ENCODE peak calls at places on chromosomes 11 and 22, in seven cellular contexts. One of them, this sample, is unnamed.

GRCh38 chr11:128481135-128481534 is 106.2 kb downstream of the ETS1 start:
- DNase-seq in kidney: no peak
- DNase-seq in WERI-Rb-1: no peak
- DNase-seq in endodermal cell: no peak
- DNase-seq in neural progenitor cell: no peak
- DNase-seq in SK-N-SH: no peak
- DNase-seq in spleen: no peak
- DNase-seq in this sample: no peak

GRCh38 chr11:28393348-28393747 is 285.2 kb downstream of the METTL15 start:
- DNase-seq in spleen: no peak
- DNase-seq in SK-N-SH: no peak
- DNase-seq in neural progenitor cell: no peak
- DNase-seq in kidney: no peak
- DNase-seq in WERI-Rb-1: no peak
- DNase-seq in endodermal cell: no peak
- DNase-seq in this sample: no peak

GRCh38 chr11:7606496-7606895 is 66.8 kb downstream of the CYB5R2 start:
- DNase-seq in neural progenitor cell: no peak
- DNase-seq in spleen: no peak
- DNase-seq in endodermal cell: no peak
- DNase-seq in SK-N-SH: no peak
- DNase-seq in kidney: no peak
- DNase-seq in WERI-Rb-1: no peak
- DNase-seq in this sample: no peak

GRCh38 chr22:41204992-41205900 is at the start of gene L3MBTL2:
- DNase-seq in endodermal cell: peak; percentile 100
- DNase-seq in SK-N-SH: peak; percentile 90
- DNase-seq in WERI-Rb-1: peak; percentile 98
- DNase-seq in spleen: peak; percentile 99
- DNase-seq in neural progenitor cell: peak; percentile 99
- DNase-seq in kidney: peak; percentile 99
- DNase-seq in this sample: peak; percentile 99

GRCh38 chr11:117993988-117994741 is 8.0 kb downstream of the IL10RA start:
- DNase-seq in kidney: no peak
- DNase-seq in SK-N-SH: no peak
- DNase-seq in endodermal cell: no peak
- DNase-seq in WERI-Rb-1: no peak
- DNase-seq in spleen: peak; percentile 72
- DNase-seq in neural progenitor cell: no peak
- DNase-seq in this sample: no peak

GRCh38 chr11:95108159-95108611 is 18.5 kb downstream of the ENDOD1 start:
- DNase-seq in WERI-Rb-1: no peak
- DNase-seq in SK-N-SH: no peak
- DNase-seq in kidney: peak; percentile 78
- DNase-seq in spleen: peak; percentile 81
- DNase-seq in neural progenitor cell: peak; percentile 5
- DNase-seq in endodermal cell: peak; percentile 56
- DNase-seq in this sample: peak; percentile 40

GRCh38 chr22:28279888-28280287 is 360.8 kb upstream of the PITPNB start:
- DNase-seq in endodermal cell: no peak
- DNase-seq in WERI-Rb-1: no peak
- DNase-seq in spleen: no peak
- DNase-seq in SK-N-SH: no peak
- DNase-seq in kidney: no peak
- DNase-seq in neural progenitor cell: no peak
- DNase-seq in this sample: no peak

GRCh38 chr22:46149493-46149997 is 781 bp upstream of the PPARA start:
- DNase-seq in kidney: peak; percentile 91
- DNase-seq in spleen: peak; percentile 89
- DNase-seq in endodermal cell: peak; percentile 83
- DNase-seq in neural progenitor cell: peak; percentile 78
- DNase-seq in SK-N-SH: no peak
- DNase-seq in WERI-Rb-1: peak; percentile 66
- DNase-seq in this sample: peak; percentile 13

GRCh38 chr11:63560506-63561179 is 2.5 kb downstream of the PLAAT2 start:
- DNase-seq in kidney: peak; percentile 87
- DNase-seq in WERI-Rb-1: no peak
- DNase-seq in neural progenitor cell: no peak
- DNase-seq in endodermal cell: no peak
- DNase-seq in SK-N-SH: no peak
- DNase-seq in spleen: no peak
- DNase-seq in this sample: no peak

GRCh38 chr11:84498016-84498415 is 1129.1 kb downstream of the DLG2 start:
- DNase-seq in spleen: no peak
- DNase-seq in WERI-Rb-1: no peak
- DNase-seq in SK-N-SH: no peak
- DNase-seq in neural progenitor cell: no peak
- DNase-seq in endodermal cell: no peak
- DNase-seq in kidney: peak; percentile 60
- DNase-seq in this sample: no peak

GRCh38 chr11:118615282-118615979 is 8.0 kb downstream of the PHLDB1 start:
- DNase-seq in endodermal cell: peak; percentile 96
- DNase-seq in WERI-Rb-1: no peak
- DNase-seq in spleen: peak; percentile 17
- DNase-seq in SK-N-SH: no peak
- DNase-seq in kidney: peak; percentile 53
- DNase-seq in neural progenitor cell: peak; percentile 90
- DNase-seq in this sample: peak; percentile 98

GRCh38 chr22:38465673-38466490 is 2.0 kb upstream of the KDELR3 start:
- DNase-seq in spleen: peak; percentile 46
- DNase-seq in endodermal cell: peak; percentile 65
- DNase-seq in kidney: peak; percentile 69
- DNase-seq in SK-N-SH: no peak
- DNase-seq in WERI-Rb-1: no peak
- DNase-seq in neural progenitor cell: no peak
- DNase-seq in this sample: no peak

GRCh38 chr11:95088946-95089619 is 563 bp upstream of the ENDOD1 start:
- DNase-seq in WERI-Rb-1: no peak
- DNase-seq in spleen: no peak
- DNase-seq in kidney: no peak
- DNase-seq in endodermal cell: no peak
- DNase-seq in neural progenitor cell: no peak
- DNase-seq in SK-N-SH: no peak
- DNase-seq in this sample: no peak

GRCh38 chr11:46278387-46279173 is 1.1 kb downstream of the CREB3L1 start:
- DNase-seq in spleen: no peak
- DNase-seq in endodermal cell: peak; percentile 91
- DNase-seq in neural progenitor cell: peak; percentile 78
- DNase-seq in SK-N-SH: peak; percentile 77
- DNase-seq in kidney: peak; percentile 80
- DNase-seq in WERI-Rb-1: peak; percentile 72
- DNase-seq in this sample: peak; percentile 79

GRCh38 chr11:46279393-46280099 is 2.1 kb downstream of the CREB3L1 start:
- DNase-seq in WERI-Rb-1: no peak
- DNase-seq in spleen: no peak
- DNase-seq in kidney: peak; percentile 82
- DNase-seq in endodermal cell: no peak
- DNase-seq in SK-N-SH: peak; percentile 55
- DNase-seq in neural progenitor cell: peak; percentile 49
- DNase-seq in this sample: no peak

GRCh38 chr11:46285173-46285572 is 7.7 kb downstream of the CREB3L1 start:
- DNase-seq in SK-N-SH: no peak
- DNase-seq in neural progenitor cell: no peak
- DNase-seq in WERI-Rb-1: no peak
- DNase-seq in kidney: no peak
- DNase-seq in spleen: no peak
- DNase-seq in endodermal cell: no peak
- DNase-seq in this sample: no peak

GRCh38 chr11:46277623-46278386 is at the start of gene CREB3L1:
- DNase-seq in SK-N-SH: peak; percentile 79
- DNase-seq in neural progenitor cell: peak; percentile 59
- DNase-seq in endodermal cell: peak; percentile 85
- DNase-seq in spleen: no peak
- DNase-seq in WERI-Rb-1: no peak
- DNase-seq in kidney: peak; percentile 73
- DNase-seq in this sample: no peak

GRCh38 chr11:46281374-46281831 is 3.9 kb downstream of the CREB3L1 start:
- DNase-seq in SK-N-SH: no peak
- DNase-seq in neural progenitor cell: peak; percentile 59
- DNase-seq in spleen: no peak
- DNase-seq in kidney: peak; percentile 64
- DNase-seq in WERI-Rb-1: no peak
- DNase-seq in endodermal cell: peak; percentile 70
- DNase-seq in this sample: peak; percentile 46
- H3K27ac ChIP-seq in SK-N-SH: peak overlapping the region; percentile 28
- H3K27ac ChIP-seq in neural progenitor cell: no peak overlapping the region
- H3K27ac ChIP-seq in spleen: no peak overlapping the region
- H3K27ac ChIP-seq in kidney: no peak overlapping the region
- H3K27ac ChIP-seq in WERI-Rb-1: no peak overlapping the region
- H3K27ac ChIP-seq in endodermal cell: no peak overlapping the region
- H3K27ac ChIP-seq in this sample: no peak overlapping the region

GRCh38 chr11:66904981-66905521 is 48.2 kb downstream of the LRFN4 start:
- DNase-seq in SK-N-SH: peak; percentile 9
- DNase-seq in spleen: no peak
- DNase-seq in endodermal cell: no peak
- DNase-seq in WERI-Rb-1: no peak
- DNase-seq in neural progenitor cell: no peak
- DNase-seq in kidney: no peak
- DNase-seq in this sample: no peak

GRCh38 chr11:66904561-66904960 is 47.7 kb downstream of the LRFN4 start:
- DNase-seq in neural progenitor cell: no peak
- DNase-seq in spleen: no peak
- DNase-seq in kidney: no peak
- DNase-seq in WERI-Rb-1: no peak
- DNase-seq in endodermal cell: no peak
- DNase-seq in SK-N-SH: peak; percentile 7
- DNase-seq in this sample: no peak

GRCh38 chr11:66905631-66906030 is 48.8 kb downstream of the LRFN4 start:
- DNase-seq in kidney: no peak
- DNase-seq in endodermal cell: no peak
- DNase-seq in neural progenitor cell: no peak
- DNase-seq in spleen: no peak
- DNase-seq in SK-N-SH: peak; percentile 6
- DNase-seq in WERI-Rb-1: no peak
- DNase-seq in this sample: no peak

GRCh38 chr11:66902486-66903177 is 45.8 kb downstream of the LRFN4 start:
- DNase-seq in kidney: peak; percentile 54
- DNase-seq in neural progenitor cell: no peak
- DNase-seq in endodermal cell: no peak
- DNase-seq in WERI-Rb-1: no peak
- DNase-seq in SK-N-SH: peak; percentile 8
- DNase-seq in spleen: no peak
- DNase-seq in this sample: no peak

DNA sequence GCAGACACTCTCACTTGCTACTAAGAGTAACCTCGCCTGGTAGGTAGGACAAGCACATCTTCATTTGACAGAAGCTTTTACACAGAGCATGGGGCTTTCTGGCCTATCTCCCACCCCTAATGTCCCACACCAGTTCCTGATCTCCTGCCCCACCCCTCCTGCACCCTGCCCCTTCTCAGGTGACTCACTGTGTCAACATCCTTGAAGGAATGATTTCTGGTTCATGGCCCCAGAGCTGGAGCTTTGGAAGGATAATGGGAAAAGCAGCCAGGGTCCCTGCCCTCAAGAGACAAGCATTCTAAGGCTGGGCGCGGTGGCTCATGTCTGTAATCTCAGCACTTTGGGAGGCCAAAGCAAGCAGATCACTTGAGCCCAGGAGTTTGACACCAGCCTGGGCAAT is 47.2 kb downstream of the LRFN4 start:
- DNase-seq in SK-N-SH: peak; percentile 6
- DNase-seq in endodermal cell: no peak
- DNase-seq in WERI-Rb-1: no peak
- DNase-seq in spleen: no peak
- DNase-seq in neural progenitor cell: no peak
- DNase-seq in kidney: peak; percentile 8
- DNase-seq in this sample: peak; percentile 50
- H3K27ac ChIP-seq in SK-N-SH: no peak overlapping the region
- H3K27ac ChIP-seq in endodermal cell: no peak overlapping the region
- H3K27ac ChIP-seq in WERI-Rb-1: no peak overlapping the region
- H3K27ac ChIP-seq in spleen: no peak overlapping the region
- H3K27ac ChIP-seq in neural progenitor cell: no peak overlapping the region
- H3K27ac ChIP-seq in kidney: no peak overlapping the region
- H3K27ac ChIP-seq in this sample: no peak overlapping the region

GRCh38 chr11:61598383-61598782 is 17.5 kb upstream of the SYT7 start:
- DNase-seq in WERI-Rb-1: no peak
- DNase-seq in spleen: no peak
- DNase-seq in endodermal cell: no peak
- DNase-seq in SK-N-SH: no peak
- DNase-seq in neural progenitor cell: no peak
- DNase-seq in kidney: no peak
- DNase-seq in this sample: no peak

GRCh38 chr11:61601512-61601911 is 20.6 kb upstream of the SYT7 start:
- DNase-seq in neural progenitor cell: no peak
- DNase-seq in spleen: no peak
- DNase-seq in kidney: no peak
- DNase-seq in SK-N-SH: no peak
- DNase-seq in WERI-Rb-1: no peak
- DNase-seq in endodermal cell: no peak
- DNase-seq in this sample: no peak

GRCh38 chr11:61602775-61603569 is 22.1 kb upstream of the SYT7 start:
- DNase-seq in neural progenitor cell: no peak
- DNase-seq in spleen: no peak
- DNase-seq in SK-N-SH: peak; percentile 89
- DNase-seq in kidney: peak; percentile 94
- DNase-seq in endodermal cell: no peak
- DNase-seq in WERI-Rb-1: peak; percentile 88
- DNase-seq in this sample: no peak

GRCh38 chr11:61598886-61599868 is 18.3 kb upstream of the SYT7 start:
- DNase-seq in WERI-Rb-1: peak; percentile 39
- DNase-seq in kidney: no peak
- DNase-seq in endodermal cell: peak; percentile 83
- DNase-seq in neural progenitor cell: peak; percentile 50
- DNase-seq in spleen: no peak
- DNase-seq in SK-N-SH: peak; percentile 55
- DNase-seq in this sample: peak; percentile 86

DNA sequence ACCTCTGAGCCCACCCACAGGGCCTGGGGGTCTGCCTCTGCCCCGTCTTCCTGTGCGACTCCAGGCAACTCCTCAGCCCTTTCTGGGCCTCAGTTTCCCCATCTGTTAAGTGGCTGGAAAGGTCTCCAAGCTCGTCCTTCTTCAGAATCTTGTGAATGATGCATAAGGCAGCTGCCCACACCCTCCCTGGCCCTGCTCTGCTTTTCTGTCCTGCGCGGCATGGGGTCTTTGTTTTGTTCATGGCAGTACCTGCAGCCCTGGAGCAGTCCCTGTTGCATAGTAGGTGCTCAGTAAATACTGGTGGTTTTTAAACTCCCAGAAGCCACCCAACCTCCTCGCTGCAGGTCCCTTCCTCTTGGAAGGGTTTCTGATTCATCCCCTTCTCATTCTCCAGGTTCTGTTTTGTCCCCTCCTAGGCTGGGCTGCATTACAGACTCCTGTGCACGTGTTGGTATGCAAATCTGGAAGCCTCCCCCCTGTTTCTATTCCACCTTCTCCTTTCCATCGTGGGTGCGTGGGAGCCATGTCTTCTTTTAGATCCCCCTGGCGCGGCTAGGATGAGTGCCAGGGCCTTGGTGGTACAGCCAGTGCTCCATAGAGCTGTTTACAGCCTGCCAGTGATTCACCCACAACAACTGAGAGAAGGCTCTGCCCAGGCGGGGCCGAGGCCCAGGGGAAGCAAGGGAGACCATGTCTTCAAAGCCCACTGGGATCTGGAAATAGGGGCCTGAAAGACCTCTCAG is 19.3 kb upstream of the SYT7 start:
- DNase-seq in spleen: no peak
- DNase-seq in endodermal cell: no peak
- DNase-seq in SK-N-SH: no peak
- DNase-seq in neural progenitor cell: no peak
- DNase-seq in WERI-Rb-1: no peak
- DNase-seq in kidney: no peak
- DNase-seq in this sample: no peak
- H3K27ac ChIP-seq in spleen: no peak overlapping the region
- H3K27ac ChIP-seq in endodermal cell: no peak overlapping the region
- H3K27ac ChIP-seq in SK-N-SH: no peak overlapping the region
- H3K27ac ChIP-seq in neural progenitor cell: no peak overlapping the region
- H3K27ac ChIP-seq in WERI-Rb-1: no peak overlapping the region
- H3K27ac ChIP-seq in kidney: no peak overlapping the region
- H3K27ac ChIP-seq in this sample: no peak overlapping the region

GRCh38 chr22:25484498-25484897 is 80.0 kb upstream of the GRK3 start:
- DNase-seq in SK-N-SH: no peak
- DNase-seq in kidney: no peak
- DNase-seq in WERI-Rb-1: no peak
- DNase-seq in spleen: no peak
- DNase-seq in endodermal cell: no peak
- DNase-seq in neural progenitor cell: no peak
- DNase-seq in this sample: no peak
- H3K27ac ChIP-seq in SK-N-SH: no peak overlapping the region
- H3K27ac ChIP-seq in kidney: no peak overlapping the region
- H3K27ac ChIP-seq in WERI-Rb-1: no peak overlapping the region
- H3K27ac ChIP-seq in spleen: no peak overlapping the region
- H3K27ac ChIP-seq in endodermal cell: no peak overlapping the region
- H3K27ac ChIP-seq in neural progenitor cell: no peak overlapping the region
- H3K27ac ChIP-seq in this sample: no peak overlapping the region

This sample was measured in mesendoderm.